ENCODE peak calls at places on chromosomes 3 and 15, in eight cellular contexts. I is progenitor cell of endocrine pancreas; E is A549; U is NCI-H2227 treated with DMSO at 0.1 percent for 48 hours; L is effector memory CD4-positive, alpha-beta T cell; D is dorsolateral prefrontal cortex; Y is D341Med; X is activated T-helper 1 cell treated with anti-CD3 and anti-CD28 coated beads, Interleukin-2, amount 50 U/mL, for 16 hours. G is an unnamed sample.

GRCh38 chr3:183698760-183699159 is 1.2 kb downstream of the YEATS2 start:
- DNase-seq in I (no peak), E (no peak), U (no peak), L (no peak), D (no peak), Y (no peak), X (no peak), G (peak; percentile 37)

GRCh38 chr3:106813742-106814141 is 563.5 kb upstream of the CCDC54 start:
- DNase-seq in I (no peak), E (no peak), U (no peak), L (no peak), D (no peak), Y (no peak), X (no peak), G (no peak)

GRCh38 chr3:100700708-100701107 is 8.6 kb upstream of the TFG start:
- DNase-seq in I (no peak), E (no peak), U (no peak), L (no peak), D (no peak), Y (no peak), X (no peak), G (no peak)

GRCh38 chr3:190381356-190381940 is 6.5 kb upstream of the CLDN16 start:
- DNase-seq in I (no peak), E (no peak), U (no peak), L (no peak), D (no peak), Y (no peak), X (no peak), G (peak; percentile 33)

GRCh38 chr15:52438047-52438446 is 90.6 kb downstream of the MYO5A start:
- DNase-seq in I (no peak), E (peak; percentile 69), U (no peak), L (no peak), D (no peak), Y (no peak), X (no peak), G (no peak)

GRCh38 chr3:137778941-137779340 is 14.8 kb downstream of the SOX14 start:
- DNase-seq in I (no peak), E (no peak), U (no peak), L (no peak), D (no peak), Y (no peak), X (no peak), G (no peak)

GRCh38 chr15:101510212-101511197 is 21.0 kb upstream of the PCSK6 start:
- DNase-seq in I (no peak), E (no peak), U (no peak), L (no peak), D (no peak), Y (no peak), X (no peak), G (no peak)

GRCh38 chr3:98763076-98763475 is at the start of gene ST3GAL6:
- DNase-seq in I (no peak), E (no peak), U (no peak), L (no peak), D (no peak), Y (no peak), X (no peak), G (peak; percentile 28)

GRCh38 chr3:13950042-13950441 is 70.2 kb upstream of the WNT7A start:
- DNase-seq in I (no peak), E (no peak), U (no peak), L (no peak), D (no peak), Y (peak; percentile 55), X (no peak), G (no peak)

GRCh38 chr15:44426975-44427755 is at the start of gene CTDSPL2:
- DNase-seq in I (peak; percentile 95), E (peak; percentile 98), U (peak; percentile 94), L (peak; percentile 92), D (peak; percentile 98), Y (peak; percentile 93), X (peak; percentile 89), G (peak; percentile 99)

GRCh38 chr3:49164983-49165720 is 979 bp downstream of the CCDC71 start:
- DNase-seq in I (no peak), E (no peak), U (peak; percentile 1), L (no peak), D (no peak), Y (peak; percentile 89), X (no peak), G (no peak)

GRCh38 chr3:43062556-43063040 is 43.3 kb downstream of the POMGNT2 start:
- DNase-seq in I (no peak), E (no peak), U (no peak), L (no peak), D (no peak), Y (no peak), X (no peak), G (no peak)

GRCh38 chr3:9151240-9151639 is 98.2 kb downstream of the SRGAP3 start:
- DNase-seq in I (no peak), E (peak; percentile 60), U (no peak), L (no peak), D (no peak), Y (no peak), X (no peak), G (peak; percentile 61)

GRCh38 chr3:42745291-42745745 is 27.7 kb downstream of the CCDC13 start:
- DNase-seq in I (no peak), E (no peak), U (no peak), L (no peak), D (no peak), Y (no peak), X (no peak), G (no peak)

GRCh38 chr3:45204136-45204535 is 22.0 kb downstream of the TMEM158 start:
- DNase-seq in I (no peak), E (peak; percentile 47), U (no peak), L (no peak), D (no peak), Y (no peak), X (no peak), G (peak; percentile 82)

GRCh38 chr15:46555547-46555946 is 920.7 kb downstream of the SQOR start:
- DNase-seq in I (no peak), E (no peak), U (no peak), L (no peak), D (no peak), Y (no peak), X (no peak), G (no peak)